ENCODE peak calls at places on chromosomes 12 and 14, in eight cellular contexts. One of them, this sample, is unnamed.

GRCh38 chr12:116599285-116600122 is 40.3 kb downstream of the MAP1LC3B2 start:
- DNase-seq in adipocyte: peak; percentile 89
- DNase-seq in D341Med: peak; percentile 86
- DNase-seq in NCI-H748 treated with DMSO at 0.1 percent for 48 hours: no peak
- DNase-seq in H7: peak; percentile 91
- DNase-seq in CD4-positive, CD25-positive, alpha-beta regulatory T cell: peak; percentile 52
- DNase-seq in stimulated activated CD4-positive, alpha-beta T cell treated with anti-CD3 and anti-CD28 coated beads, Interleukin-12 subunit alpha, Interleukin-12 subunit beta, amount 100 ng/mL, for 24 hours: peak; percentile 16
- DNase-seq in effector CD4-positive, alpha-beta T cell: peak; percentile 43
- DNase-seq in this sample: peak; percentile 46

GRCh38 chr14:60904381-60904780 is 76.5 kb downstream of the TRMT5 start:
- DNase-seq in H7: no peak
- DNase-seq in effector CD4-positive, alpha-beta T cell: no peak
- DNase-seq in CD4-positive, CD25-positive, alpha-beta regulatory T cell: no peak
- DNase-seq in D341Med: no peak
- DNase-seq in NCI-H748 treated with DMSO at 0.1 percent for 48 hours: no peak
- DNase-seq in stimulated activated CD4-positive, alpha-beta T cell treated with anti-CD3 and anti-CD28 coated beads, Interleukin-12 subunit alpha, Interleukin-12 subunit beta, amount 100 ng/mL, for 24 hours: no peak
- DNase-seq in adipocyte: peak; percentile 36
- DNase-seq in this sample: no peak

GRCh38 chr12:63069860-63070617 is 81.0 kb downstream of the AVPR1A start:
- DNase-seq in D341Med: no peak
- DNase-seq in effector CD4-positive, alpha-beta T cell: no peak
- DNase-seq in adipocyte: no peak
- DNase-seq in CD4-positive, CD25-positive, alpha-beta regulatory T cell: no peak
- DNase-seq in stimulated activated CD4-positive, alpha-beta T cell treated with anti-CD3 and anti-CD28 coated beads, Interleukin-12 subunit alpha, Interleukin-12 subunit beta, amount 100 ng/mL, for 24 hours: no peak
- DNase-seq in H7: no peak
- DNase-seq in NCI-H748 treated with DMSO at 0.1 percent for 48 hours: no peak
- DNase-seq in this sample: no peak

GRCh38 chr12:3604750-3605638 is 114.0 kb downstream of the PRMT8 start:
- DNase-seq in CD4-positive, CD25-positive, alpha-beta regulatory T cell: no peak
- DNase-seq in H7: peak; percentile 74
- DNase-seq in NCI-H748 treated with DMSO at 0.1 percent for 48 hours: peak; percentile 50
- DNase-seq in D341Med: peak; percentile 44
- DNase-seq in stimulated activated CD4-positive, alpha-beta T cell treated with anti-CD3 and anti-CD28 coated beads, Interleukin-12 subunit alpha, Interleukin-12 subunit beta, amount 100 ng/mL, for 24 hours: no peak
- DNase-seq in effector CD4-positive, alpha-beta T cell: no peak
- DNase-seq in adipocyte: peak; percentile 1
- DNase-seq in this sample: peak; percentile 19

GRCh38 chr12:107169200-107169599 is 75.9 kb upstream of the CRY1 start:
- DNase-seq in H7: no peak
- DNase-seq in D341Med: no peak
- DNase-seq in effector CD4-positive, alpha-beta T cell: no peak
- DNase-seq in NCI-H748 treated with DMSO at 0.1 percent for 48 hours: no peak
- DNase-seq in CD4-positive, CD25-positive, alpha-beta regulatory T cell: no peak
- DNase-seq in adipocyte: no peak
- DNase-seq in stimulated activated CD4-positive, alpha-beta T cell treated with anti-CD3 and anti-CD28 coated beads, Interleukin-12 subunit alpha, Interleukin-12 subunit beta, amount 100 ng/mL, for 24 hours: no peak
- DNase-seq in this sample: no peak

GRCh38 chr12:123046431-123046830 is 66.0 kb downstream of the ARL6IP4 start:
- DNase-seq in stimulated activated CD4-positive, alpha-beta T cell treated with anti-CD3 and anti-CD28 coated beads, Interleukin-12 subunit alpha, Interleukin-12 subunit beta, amount 100 ng/mL, for 24 hours: no peak
- DNase-seq in CD4-positive, CD25-positive, alpha-beta regulatory T cell: no peak
- DNase-seq in adipocyte: no peak
- DNase-seq in D341Med: no peak
- DNase-seq in H7: no peak
- DNase-seq in effector CD4-positive, alpha-beta T cell: no peak
- DNase-seq in NCI-H748 treated with DMSO at 0.1 percent for 48 hours: no peak
- DNase-seq in this sample: no peak

GRCh38 chr12:3820122-3820521 is 53.1 kb downstream of the PARP11 start:
- DNase-seq in H7: no peak
- DNase-seq in stimulated activated CD4-positive, alpha-beta T cell treated with anti-CD3 and anti-CD28 coated beads, Interleukin-12 subunit alpha, Interleukin-12 subunit beta, amount 100 ng/mL, for 24 hours: no peak
- DNase-seq in effector CD4-positive, alpha-beta T cell: no peak
- DNase-seq in NCI-H748 treated with DMSO at 0.1 percent for 48 hours: no peak
- DNase-seq in D341Med: no peak
- DNase-seq in adipocyte: no peak
- DNase-seq in CD4-positive, CD25-positive, alpha-beta regulatory T cell: no peak
- DNase-seq in this sample: no peak

GRCh38 chr12:54409267-54409666 is 9.8 kb downstream of the ITGA5 start:
- DNase-seq in D341Med: no peak
- DNase-seq in NCI-H748 treated with DMSO at 0.1 percent for 48 hours: no peak
- DNase-seq in effector CD4-positive, alpha-beta T cell: no peak
- DNase-seq in stimulated activated CD4-positive, alpha-beta T cell treated with anti-CD3 and anti-CD28 coated beads, Interleukin-12 subunit alpha, Interleukin-12 subunit beta, amount 100 ng/mL, for 24 hours: no peak
- DNase-seq in adipocyte: no peak
- DNase-seq in H7: no peak
- DNase-seq in CD4-positive, CD25-positive, alpha-beta regulatory T cell: no peak
- DNase-seq in this sample: no peak

GRCh38 chr14:75554482-75554881 is 23.9 kb upstream of the FLVCR2 start:
- DNase-seq in H7: no peak
- DNase-seq in NCI-H748 treated with DMSO at 0.1 percent for 48 hours: no peak
- DNase-seq in CD4-positive, CD25-positive, alpha-beta regulatory T cell: no peak
- DNase-seq in adipocyte: no peak
- DNase-seq in D341Med: no peak
- DNase-seq in stimulated activated CD4-positive, alpha-beta T cell treated with anti-CD3 and anti-CD28 coated beads, Interleukin-12 subunit alpha, Interleukin-12 subunit beta, amount 100 ng/mL, for 24 hours: no peak
- DNase-seq in effector CD4-positive, alpha-beta T cell: no peak
- DNase-seq in this sample: no peak

GRCh38 chr14:94936411-94936892 is 166.5 kb upstream of the GSC start:
- DNase-seq in CD4-positive, CD25-positive, alpha-beta regulatory T cell: no peak
- DNase-seq in stimulated activated CD4-positive, alpha-beta T cell treated with anti-CD3 and anti-CD28 coated beads, Interleukin-12 subunit alpha, Interleukin-12 subunit beta, amount 100 ng/mL, for 24 hours: no peak
- DNase-seq in effector CD4-positive, alpha-beta T cell: no peak
- DNase-seq in H7: peak; percentile 55
- DNase-seq in adipocyte: peak; percentile 49
- DNase-seq in NCI-H748 treated with DMSO at 0.1 percent for 48 hours: peak; percentile 50
- DNase-seq in D341Med: peak; percentile 94
- DNase-seq in this sample: no peak

GRCh38 chr12:67193705-67194104 is 75.5 kb upstream of the CAND1 start:
- DNase-seq in NCI-H748 treated with DMSO at 0.1 percent for 48 hours: no peak
- DNase-seq in effector CD4-positive, alpha-beta T cell: no peak
- DNase-seq in CD4-positive, CD25-positive, alpha-beta regulatory T cell: peak; percentile 26
- DNase-seq in D341Med: no peak
- DNase-seq in H7: peak; percentile 4
- DNase-seq in adipocyte: peak; percentile 50
- DNase-seq in stimulated activated CD4-positive, alpha-beta T cell treated with anti-CD3 and anti-CD28 coated beads, Interleukin-12 subunit alpha, Interleukin-12 subunit beta, amount 100 ng/mL, for 24 hours: no peak
- DNase-seq in this sample: no peak

GRCh38 chr12:90102957-90103652 is 394.5 kb upstream of the ATP2B1 start:
- DNase-seq in H7: peak; percentile 4
- DNase-seq in NCI-H748 treated with DMSO at 0.1 percent for 48 hours: peak; percentile 39
- DNase-seq in stimulated activated CD4-positive, alpha-beta T cell treated with anti-CD3 and anti-CD28 coated beads, Interleukin-12 subunit alpha, Interleukin-12 subunit beta, amount 100 ng/mL, for 24 hours: no peak
- DNase-seq in effector CD4-positive, alpha-beta T cell: peak; percentile 7
- DNase-seq in adipocyte: peak; percentile 63
- DNase-seq in D341Med: peak; percentile 53
- DNase-seq in CD4-positive, CD25-positive, alpha-beta regulatory T cell: peak; percentile 49
- DNase-seq in this sample: peak; percentile 6

GRCh38 chr12:85963322-85963721 is 89.2 kb downstream of the NTS start:
- DNase-seq in stimulated activated CD4-positive, alpha-beta T cell treated with anti-CD3 and anti-CD28 coated beads, Interleukin-12 subunit alpha, Interleukin-12 subunit beta, amount 100 ng/mL, for 24 hours: no peak
- DNase-seq in effector CD4-positive, alpha-beta T cell: no peak
- DNase-seq in adipocyte: peak; percentile 44
- DNase-seq in D341Med: no peak
- DNase-seq in H7: no peak
- DNase-seq in NCI-H748 treated with DMSO at 0.1 percent for 48 hours: no peak
- DNase-seq in CD4-positive, CD25-positive, alpha-beta regulatory T cell: no peak
- DNase-seq in this sample: no peak

GRCh38 chr12:22287776-22288621 is 46.5 kb downstream of the ST8SIA1 start:
- DNase-seq in NCI-H748 treated with DMSO at 0.1 percent for 48 hours: no peak
- DNase-seq in stimulated activated CD4-positive, alpha-beta T cell treated with anti-CD3 and anti-CD28 coated beads, Interleukin-12 subunit alpha, Interleukin-12 subunit beta, amount 100 ng/mL, for 24 hours: peak; percentile 1
- DNase-seq in CD4-positive, CD25-positive, alpha-beta regulatory T cell: peak; percentile 30
- DNase-seq in H7: peak; percentile 15
- DNase-seq in adipocyte: no peak
- DNase-seq in D341Med: no peak
- DNase-seq in effector CD4-positive, alpha-beta T cell: no peak
- DNase-seq in this sample: no peak